ENCODE peak calls at places on chromosomes 4 and X, in six cellular contexts. A, B, O, X, C and D are unnamed samples.

GRCh38 chrX:72468607-72469006 is 104.0 kb downstream of the HDAC8 start:
- DNase-seq in A (no peak), B (no peak), O (no peak), X (no peak), C (no peak), D (no peak)

GRCh38 chr4:101114936-101115372 is 232.4 kb downstream of the PPP3CA start:
- DNase-seq in A (no peak), B (no peak), O (no peak), X (no peak), C (peak), D (peak)

GRCh38 chr4:107050525-107051135 is 14.5 kb upstream of the DKK2 start:
- DNase-seq in A (no peak), B (no peak), O (no peak), X (no peak), C (peak), D (peak)

GRCh38 chrX:13357925-13358324 is 38.1 kb upstream of the ATXN3L start:
- DNase-seq in A (peak), B (no peak), O (no peak), X (no peak), C (peak), D (no peak)

GRCh38 chr4:169139013-169139412 is 129.0 kb upstream of the CBR4 start:
- DNase-seq in A (no peak), B (no peak), O (no peak), X (no peak), C (no peak), D (no peak)

GRCh38 chrX:2811271-2811670 is 17.5 kb upstream of the GYG2 start:
- DNase-seq in A (no peak), B (no peak), O (no peak), X (no peak), C (no peak), D (no peak)

GRCh38 chrX:2862404-2862803 is 33.7 kb downstream of the GYG2 start:
- DNase-seq in A (no peak), B (no peak), O (no peak), X (no peak), C (no peak), D (no peak)

GRCh38 chr4:17324431-17324830 is 187.5 kb downstream of the QDPR start:
- DNase-seq in A (no peak), B (peak), O (peak), X (peak), C (peak), D (peak)

GRCh38 chr4:177242651-177243296 is 66.9 kb upstream of the NEIL3 start:
- DNase-seq in A (no peak), B (no peak), O (no peak), X (no peak), C (peak), D (no peak)

GRCh38 chr4:137700072-137700471 is 167.8 kb upstream of the PCDH18 start:
- DNase-seq in A (no peak), B (no peak), O (no peak), X (no peak), C (peak), D (no peak)

GRCh38 chr4:87042986-87043820 is 108.4 kb downstream of the AFF1 start:
- DNase-seq in A (no peak), B (no peak), O (no peak), X (no peak), C (no peak), D (no peak)

GRCh38 chrX:103716967-103717366 is 6.3 kb downstream of the TMEM31 start:
- DNase-seq in A (no peak), B (peak), O (no peak), X (peak), C (peak), D (no peak)

GRCh38 chrX:13449441-13449840 is 120.0 kb upstream of the EGFL6 start:
- DNase-seq in A (no peak), B (no peak), O (no peak), X (peak), C (no peak), D (no peak)

GRCh38 chr4:159508917-159509500 is 406.1 kb downstream of the RAPGEF2 start:
- DNase-seq in A (no peak), B (no peak), O (no peak), X (no peak), C (no peak), D (no peak)

GRCh38 chr4:55038176-55038890 is 87.1 kb downstream of the KDR start:
- DNase-seq in A (peak), B (peak), O (no peak), X (no peak), C (no peak), D (no peak)

GRCh38 chr4:110484767-110485166 is 8.8 kb downstream of the ENPEP start:
- DNase-seq in A (no peak), B (peak), O (no peak), X (no peak), C (peak), D (no peak)

GRCh38 chr4:110411599-110412011 is 64.3 kb upstream of the ENPEP start:
- DNase-seq in A (no peak), B (no peak), O (no peak), X (peak), C (no peak), D (no peak)

GRCh38 chr4:13547563-13548041 is 3.3 kb upstream of the NKX3-2 start:
- DNase-seq in A (no peak), B (no peak), O (no peak), X (peak), C (no peak), D (no peak)

GRCh38 chr4:164779811-164780216 is 25.9 kb downstream of the SMIM31 start:
- DNase-seq in A (peak), B (no peak), O (peak), X (no peak), C (peak), D (peak)

DNA sequence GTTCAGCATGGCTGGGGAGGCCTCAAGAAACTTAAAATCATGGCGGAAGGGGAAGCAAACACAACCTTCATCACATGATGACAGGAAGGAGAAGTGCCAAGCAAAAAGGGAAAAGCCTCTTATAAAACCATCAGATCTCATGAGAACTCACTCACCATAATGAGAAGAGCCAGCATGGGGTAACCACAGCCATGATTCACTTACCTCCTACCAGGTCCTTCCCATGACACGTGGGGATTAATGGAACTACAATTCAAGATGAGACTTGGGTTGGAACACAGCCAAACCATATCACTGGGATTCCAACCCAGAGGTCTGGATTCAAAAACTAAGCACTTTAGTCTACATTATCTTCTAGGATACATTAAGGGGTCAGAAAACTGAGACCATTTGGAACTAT is 609.6 kb upstream of the SPANXN1 start:
- DNase-seq in A (no peak), B (no peak), O (no peak), X (no peak), C (no peak), D (no peak)
- TF ChIP-seq POLR2A in A (no peak), B (no peak), O (no peak), X (no peak), C (no peak), D (no peak)

GRCh38 chrX:107714196-107714811 is 61.3 kb downstream of the TSC22D3 start:
- DNase-seq in A (no peak), B (no peak), O (no peak), X (peak), C (no peak), D (no peak)

GRCh38 chrX:107716816-107717700 is 58.5 kb downstream of the TSC22D3 start:
- DNase-seq in A (peak), B (peak), O (peak), X (peak), C (peak), D (peak)

GRCh38 chrX:107716045-107716684 is 59.4 kb downstream of the TSC22D3 start:
- DNase-seq in A (no peak), B (no peak), O (no peak), X (peak), C (peak), D (no peak)

GRCh38 chrX:107713205-107714195 is 62.1 kb downstream of the TSC22D3 start:
- DNase-seq in A (no peak), B (no peak), O (no peak), X (peak), C (no peak), D (no peak)

DNA sequence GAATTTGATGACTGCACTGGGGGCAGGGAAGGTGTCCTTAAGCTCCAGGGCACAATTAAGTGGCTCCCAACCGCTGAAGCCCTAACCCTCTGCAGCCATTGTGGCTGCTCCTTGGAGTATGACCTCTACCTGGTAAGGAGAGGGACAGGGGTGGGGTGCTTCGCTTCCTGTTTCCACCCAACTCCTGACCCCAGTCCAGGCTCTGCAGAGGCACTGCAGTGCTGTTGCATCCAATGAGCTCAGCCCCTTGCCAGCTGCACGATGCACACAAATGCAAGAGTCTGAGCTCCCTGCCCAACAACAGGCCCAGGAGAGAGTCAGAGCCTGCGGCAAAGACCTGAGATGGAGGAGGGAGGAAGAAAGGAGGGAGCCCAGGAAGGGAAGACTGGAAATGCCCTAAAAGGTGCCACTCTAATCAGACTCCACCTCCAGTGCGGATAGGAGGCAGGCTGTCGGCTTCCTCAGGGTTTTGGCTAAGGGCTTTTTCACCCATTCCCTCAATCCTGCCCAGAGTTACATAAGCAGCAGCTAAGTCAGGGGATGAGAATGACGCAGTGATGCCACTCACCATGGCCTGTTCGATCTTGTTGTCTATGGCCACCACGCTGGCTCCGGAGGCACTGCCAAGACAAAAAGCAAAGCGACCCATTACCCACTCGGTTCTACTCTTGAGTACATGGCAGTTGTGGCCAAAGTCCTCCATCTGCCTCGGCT is 60.1 kb downstream of the TSC22D3 start:
- DNase-seq in A (no peak), B (no peak), O (no peak), X (peak), C (peak), D (no peak)
- TF ChIP-seq POLR2A in A (peak), B (no peak), O (no peak), X (peak), C (no peak), D (no peak)

GRCh38 chr4:118680808-118681207 is 4.4 kb upstream of the METTL14 start:
- DNase-seq in A (no peak), B (no peak), O (no peak), X (no peak), C (no peak), D (no peak)

GRCh38 chr4:118683513-118683912 is 1.7 kb upstream of the METTL14 start:
- DNase-seq in A (no peak), B (no peak), O (no peak), X (no peak), C (no peak), D (no peak)

GRCh38 chr4:118682928-118683327 is 2.3 kb upstream of the METTL14 start:
- DNase-seq in A (no peak), B (no peak), O (no peak), X (no peak), C (peak), D (no peak)

GRCh38 chr4:118684873-118685811 is at the start of gene METTL14:
- DNase-seq in A (peak), B (peak), O (peak), X (peak), C (peak), D (peak)
- TF ChIP-seq POLR2A in A (peak), B (peak), O (peak), X (peak), C (no peak), D (peak)

DNA sequence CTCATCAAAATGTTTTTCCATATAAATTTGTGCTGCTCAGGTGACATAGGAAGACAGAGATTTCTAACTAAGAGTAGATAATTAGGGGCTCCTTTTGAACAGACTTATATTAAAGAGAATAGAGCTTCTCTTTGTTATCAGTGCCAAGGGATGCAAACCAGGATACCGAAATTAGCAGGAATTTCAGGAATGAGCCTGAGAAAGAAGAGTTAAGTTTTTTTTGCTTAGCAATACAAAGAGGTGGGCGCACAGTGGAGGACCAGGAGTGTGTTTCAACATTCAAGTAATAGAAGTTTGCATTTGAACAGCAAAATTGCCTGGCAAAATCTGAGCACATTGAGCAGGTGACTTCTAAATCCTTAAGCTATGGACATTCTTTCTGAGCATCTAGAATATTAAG is 541.3 kb downstream of the GBA3 start:
- DNase-seq in A (no peak), B (no peak), O (no peak), X (no peak), C (no peak), D (no peak)
- TF ChIP-seq POLR2A in A (no peak), B (no peak), O (no peak), X (no peak), C (no peak), D (no peak)

DNA sequence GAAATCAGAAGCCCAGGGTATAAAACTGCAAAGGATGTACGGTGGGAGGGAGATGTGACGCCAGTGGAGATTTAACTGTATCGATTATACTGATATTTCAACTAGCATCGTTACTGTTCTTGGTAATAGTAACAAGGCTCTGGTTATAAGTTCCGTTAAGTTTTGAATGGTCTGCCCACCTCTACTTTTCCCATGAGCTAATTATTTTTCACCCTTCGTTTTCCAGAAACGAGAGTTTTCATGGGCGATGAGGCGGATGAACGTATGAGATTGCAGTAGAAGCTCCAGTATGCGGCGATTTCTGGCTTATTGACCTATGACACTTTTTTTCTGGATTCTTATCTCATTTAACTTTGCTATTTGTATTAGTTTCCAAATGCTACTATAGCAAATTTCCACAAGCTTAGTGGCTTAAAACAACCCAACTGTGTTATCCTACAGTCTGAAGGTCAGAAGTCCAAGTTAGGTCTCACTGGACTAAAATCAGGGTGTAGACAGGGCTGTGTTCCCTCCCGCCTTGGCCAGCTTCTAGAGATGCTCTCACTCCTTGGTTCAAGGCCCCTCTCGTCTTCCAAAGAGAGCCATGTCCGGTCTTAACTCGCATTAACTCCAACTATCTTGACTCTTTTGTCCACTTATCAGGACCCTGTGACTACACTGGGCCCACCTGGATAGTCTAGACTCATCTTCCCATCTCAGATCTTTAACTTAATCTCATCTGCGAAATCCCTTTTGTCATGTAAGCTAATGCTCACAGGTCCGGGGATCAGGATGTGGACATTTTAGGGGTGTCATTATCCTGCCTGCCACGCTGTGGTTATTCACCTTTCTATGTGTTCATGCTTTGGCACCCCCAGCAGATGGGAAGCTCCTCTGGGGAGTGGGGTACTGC is 122.5 kb downstream of the IRF2 start:
- DNase-seq in A (no peak), B (no peak), O (no peak), X (no peak), C (no peak), D (no peak)
- TF ChIP-seq POLR2A in A (no peak), B (no peak), O (no peak), X (no peak), C (no peak), D (no peak)

DNA sequence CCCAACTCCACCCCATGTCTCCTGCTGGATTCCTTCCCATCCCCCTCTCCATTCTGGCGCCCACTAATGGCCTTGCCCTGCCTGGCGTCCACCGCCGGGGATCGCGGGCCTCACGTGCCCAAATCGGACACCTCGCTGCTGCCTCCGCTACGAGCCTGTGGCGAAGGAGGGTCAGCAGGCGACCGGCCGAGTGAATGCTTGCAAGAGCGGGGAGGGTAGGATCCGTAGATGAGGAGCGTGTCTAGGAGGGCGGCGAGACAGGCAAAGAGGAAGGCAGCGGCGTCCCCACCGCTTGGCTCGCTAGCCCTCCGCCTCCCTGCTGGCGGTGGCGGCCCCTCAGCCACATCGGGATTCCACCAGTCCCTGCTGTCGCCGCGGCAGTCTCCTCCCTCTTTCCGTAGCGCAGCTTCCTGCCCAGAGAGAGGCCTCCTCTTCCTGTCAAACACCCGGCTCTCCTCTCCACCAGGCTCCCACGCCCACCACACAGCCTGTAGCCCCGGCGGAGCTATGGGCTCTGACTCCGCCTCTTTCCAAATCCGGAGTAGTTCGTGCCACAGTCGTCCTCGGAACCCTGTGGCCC is at the start of gene SPIN2B:
- DNase-seq in A (peak), B (peak), O (peak), X (peak), C (peak), D (peak)
- TF ChIP-seq POLR2A in A (peak), B (peak), O (no peak), X (peak), C (no peak), D (peak)

DNA sequence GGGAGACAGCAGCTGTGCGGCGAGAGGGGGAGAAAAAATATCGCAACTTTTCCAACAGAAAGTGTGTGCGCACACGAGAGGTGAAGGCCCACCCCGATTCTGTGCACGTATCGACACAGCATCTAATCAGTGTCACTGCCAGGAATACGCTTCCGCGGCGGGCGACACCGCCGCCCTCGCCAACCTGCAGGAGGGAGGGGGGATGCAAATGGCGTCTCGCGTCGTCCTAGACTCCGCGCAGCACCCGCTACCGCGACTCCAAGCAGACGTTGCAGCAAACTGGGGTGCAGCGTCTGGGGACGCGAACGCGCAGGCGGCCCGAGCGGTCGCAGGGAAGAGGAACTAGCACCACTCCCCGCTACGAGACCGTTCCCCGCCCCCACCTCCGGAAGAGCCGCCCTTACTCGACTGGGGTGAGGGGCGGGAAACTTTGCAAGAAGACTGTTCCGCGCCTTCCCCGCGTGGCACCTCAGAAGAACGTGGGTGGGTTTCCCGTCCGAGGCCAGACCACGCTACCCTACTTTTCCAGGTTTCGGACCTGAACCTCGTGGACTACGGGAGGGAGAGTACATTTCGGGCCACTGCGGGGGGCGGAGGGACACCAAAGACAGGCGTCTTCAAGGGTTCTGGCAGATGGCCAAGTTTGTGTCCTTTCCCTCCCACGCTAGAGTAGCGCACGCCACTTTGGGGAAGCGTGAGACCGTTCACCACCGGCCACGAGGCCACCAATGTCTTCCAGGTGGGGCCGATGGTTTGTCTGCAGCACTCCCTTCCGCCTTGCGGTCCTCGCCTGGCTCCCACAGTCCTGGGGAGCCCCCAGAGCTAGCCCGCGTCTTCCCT is 77.9 kb upstream of the BCOR start:
- DNase-seq in A (peak), B (peak), O (peak), X (peak), C (no peak), D (no peak)
- TF ChIP-seq POLR2A in A (peak), B (peak), O (peak), X (peak), C (no peak), D (peak)